ENCODE peak calls at places on chromosomes 16 and 17, in five cellular contexts. N, U, L, F and J are unnamed samples.

GRCh38 chr17:81902653-81903414 is 796 bp downstream of the NPB start:
- DNase-seq in N (no peak), U (no peak), L (no peak), F (no peak), J (no peak)

GRCh38 chr17:63082952-63083351 is 116.9 kb downstream of the TANC2 start:
- DNase-seq in N (peak), U (no peak), L (no peak), F (no peak), J (no peak)

GRCh38 chr17:39223907-39224777 is 1.6 kb downstream of the STAC2 start:
- DNase-seq in N (no peak), U (no peak), L (no peak), F (no peak), J (no peak)

GRCh38 chr16:84198401-84198800 is 7.4 kb downstream of the ADAD2 start:
- DNase-seq in N (peak), U (no peak), L (no peak), F (peak), J (peak)

GRCh38 chr17:39270923-39271322 is 45.2 kb upstream of the STAC2 start:
- DNase-seq in N (peak), U (no peak), L (peak), F (no peak), J (peak)

GRCh38 chr17:78230252-78230962 is 1.0 kb upstream of the TMEM235 start:
- DNase-seq in N (no peak), U (no peak), L (no peak), F (no peak), J (no peak)

GRCh38 chr17:55962931-55963378 is 190.3 kb upstream of the ANKFN1 start:
- DNase-seq in N (no peak), U (no peak), L (no peak), F (no peak), J (no peak)

GRCh38 chr16:27427538-27427937 is 25.6 kb downstream of the IL21R start:
- DNase-seq in N (no peak), U (no peak), L (no peak), F (no peak), J (no peak)

GRCh38 chr17:12990041-12990808 is 27.6 kb downstream of the ELAC2 start:
- DNase-seq in N (no peak), U (no peak), L (no peak), F (no peak), J (no peak)

DNA sequence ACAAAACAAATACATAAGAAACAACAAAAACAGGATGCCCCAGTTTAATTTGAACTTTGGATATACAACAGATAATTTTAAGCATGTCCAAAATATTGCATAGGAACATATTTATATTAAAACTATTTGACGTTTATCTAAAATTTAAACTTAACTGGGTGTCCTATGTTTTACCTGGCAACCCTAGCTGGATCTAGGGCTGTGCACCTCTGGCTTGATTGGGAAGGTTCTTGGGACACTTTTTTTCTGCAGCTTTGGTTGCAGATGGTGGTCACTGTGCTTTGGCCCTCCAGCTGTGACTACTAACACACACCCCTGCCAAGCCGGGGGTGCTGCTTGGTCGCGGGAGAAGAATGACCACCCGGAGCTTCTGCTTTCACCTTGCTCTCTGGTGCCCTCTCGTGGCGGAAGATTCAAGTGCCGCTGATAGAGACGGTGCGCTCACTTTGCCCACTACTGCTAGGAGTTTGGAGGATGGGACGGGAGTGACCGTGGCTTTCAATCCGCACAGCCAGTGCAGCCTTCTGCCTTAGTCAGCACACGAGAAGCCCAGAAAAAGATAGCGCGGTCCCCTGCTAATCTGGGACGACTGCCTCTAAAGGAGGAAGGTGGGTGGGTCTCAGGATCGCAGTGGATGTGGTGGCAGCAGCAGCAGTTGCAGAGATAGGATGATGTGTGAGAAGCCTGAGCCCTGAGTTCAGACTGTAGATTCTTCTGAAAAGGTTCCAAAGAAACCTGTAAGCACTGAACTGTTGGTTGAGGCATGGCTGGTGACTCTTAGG is 6.7 kb downstream of the SPACA3 start:
- DNase-seq in N (peak), U (peak), L (no peak), F (peak), J (peak)
- TF ChIP-seq CTCF in N (peak), U (peak), L (peak), F (peak), J (peak)

DNA sequence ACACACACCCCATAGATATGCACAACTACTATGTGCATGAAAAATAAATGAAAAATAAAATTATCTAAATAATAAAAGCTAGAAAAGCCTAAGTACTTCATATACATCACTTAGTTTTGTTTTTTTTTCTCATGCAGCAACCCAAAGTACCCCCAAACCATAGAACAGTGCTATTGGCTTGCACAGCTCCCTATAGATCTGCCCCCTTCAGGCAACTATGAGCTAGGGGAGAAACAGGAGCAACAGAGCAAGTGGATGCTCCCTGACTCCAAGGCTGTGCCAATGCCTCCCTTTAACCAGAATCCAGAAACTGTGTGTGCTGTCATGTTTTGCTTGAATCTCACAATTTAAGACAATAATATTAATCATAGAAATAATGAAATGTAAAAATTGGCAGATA is 605.5 kb downstream of the TOX3 start:
- DNase-seq in N (no peak), U (no peak), L (no peak), F (no peak), J (no peak)
- TF ChIP-seq CTCF in N (no peak), U (no peak), L (no peak), F (no peak), J (no peak)

GRCh38 chr17:2024572-2025219 is 438 bp downstream of the RTN4RL1 start:
- DNase-seq in N (no peak), U (no peak), L (no peak), F (no peak), J (no peak)

GRCh38 chr17:2027528-2028233 is 2.3 kb upstream of the DPH1 start:
- DNase-seq in N (no peak), U (no peak), L (no peak), F (no peak), J (no peak)

GRCh38 chr17:2025220-2025621 is at the start of gene RTN4RL1:
- DNase-seq in N (peak), U (no peak), L (no peak), F (peak), J (peak)

GRCh38 chr17:2023692-2024571 is 1.2 kb downstream of the RTN4RL1 start:
- DNase-seq in N (peak), U (no peak), L (no peak), F (peak), J (peak)

GRCh38 chr17:2025622-2026309 is 632 bp upstream of the RTN4RL1 start:
- DNase-seq in N (peak), U (no peak), L (no peak), F (peak), J (peak)
- TF ChIP-seq CTCF in N (peak), U (peak), L (peak), F (peak), J (peak)

GRCh38 chr17:43171761-43172487 is 910 bp downstream of the NBR1 start:
- DNase-seq in N (peak), U (no peak), L (peak), F (peak), J (peak)
- TF ChIP-seq CTCF in N (peak), U (no peak), L (no peak), F (no peak), J (peak)

GRCh38 chr16:71439531-71439930 is 2.3 kb downstream of the TLE7 start:
- DNase-seq in N (no peak), U (no peak), L (no peak), F (no peak), J (no peak)

GRCh38 chr16:71443714-71444113 is 1.9 kb upstream of the TLE7 start:
- DNase-seq in N (no peak), U (no peak), L (no peak), F (no peak), J (no peak)

GRCh38 chr16:71441348-71441781 is 489 bp downstream of the TLE7 start:
- DNase-seq in N (no peak), U (no peak), L (no peak), F (no peak), J (no peak)

GRCh38 chr16:71442041-71442440 is at the start of gene TLE7:
- DNase-seq in N (no peak), U (no peak), L (no peak), F (no peak), J (no peak)

GRCh38 chr16:71440669-71441347 is 1.0 kb downstream of the TLE7 start:
- DNase-seq in N (no peak), U (no peak), L (no peak), F (no peak), J (no peak)
- TF ChIP-seq CTCF in N (peak), U (no peak), L (no peak), F (no peak), J (no peak)

GRCh38 chr16:13401631-13402030 is 500.2 kb downstream of the SHISA9 start:
- DNase-seq in N (no peak), U (no peak), L (no peak), F (no peak), J (peak)

GRCh38 chr16:13397126-13397525 is 495.7 kb downstream of the SHISA9 start:
- DNase-seq in N (no peak), U (no peak), L (no peak), F (no peak), J (no peak)

GRCh38 chr16:13403326-13403725 is 501.9 kb downstream of the SHISA9 start:
- DNase-seq in N (no peak), U (no peak), L (no peak), F (no peak), J (no peak)

GRCh38 chr16:13402601-13403000 is 501.2 kb downstream of the SHISA9 start:
- DNase-seq in N (no peak), U (no peak), L (no peak), F (no peak), J (peak)
- TF ChIP-seq CTCF in N (no peak), U (no peak), L (no peak), F (no peak), J (no peak)

GRCh38 chr16:31298340-31298739 is 38.6 kb downstream of the ITGAM start:
- DNase-seq in N (no peak), U (no peak), L (no peak), F (no peak), J (no peak)

GRCh38 chr16:31297496-31297895 is 37.7 kb downstream of the ITGAM start:
- DNase-seq in N (no peak), U (no peak), L (no peak), F (no peak), J (no peak)

GRCh38 chr16:31295206-31295605 is 35.4 kb downstream of the ITGAM start:
- DNase-seq in N (no peak), U (no peak), L (no peak), F (no peak), J (no peak)

GRCh38 chr16:31301708-31302400 is 42.1 kb downstream of the ITGAM start:
- DNase-seq in N (peak), U (no peak), L (no peak), F (peak), J (peak)

DNA sequence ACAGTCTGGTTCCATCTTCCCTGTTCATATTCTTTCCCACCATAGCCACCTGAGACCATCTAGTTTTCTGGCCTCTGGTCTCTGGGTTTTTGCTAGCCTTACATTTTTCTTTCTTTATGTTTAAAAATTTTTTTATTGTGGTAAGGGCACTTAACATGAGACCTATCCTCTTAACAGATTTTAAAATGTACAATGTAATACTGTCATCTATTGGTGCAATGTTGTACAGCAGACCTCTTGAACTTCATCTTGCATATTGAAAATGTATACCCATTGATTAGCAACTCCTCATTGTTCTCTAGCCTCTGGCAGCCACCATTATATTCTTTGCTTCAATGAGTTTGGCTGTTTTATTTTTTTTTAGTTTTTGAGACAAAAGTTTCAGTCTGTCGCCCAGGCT is 39.2 kb downstream of the ITGAM start:
- DNase-seq in N (peak), U (no peak), L (no peak), F (no peak), J (no peak)
- TF ChIP-seq CTCF in N (no peak), U (no peak), L (no peak), F (no peak), J (peak)

DNA sequence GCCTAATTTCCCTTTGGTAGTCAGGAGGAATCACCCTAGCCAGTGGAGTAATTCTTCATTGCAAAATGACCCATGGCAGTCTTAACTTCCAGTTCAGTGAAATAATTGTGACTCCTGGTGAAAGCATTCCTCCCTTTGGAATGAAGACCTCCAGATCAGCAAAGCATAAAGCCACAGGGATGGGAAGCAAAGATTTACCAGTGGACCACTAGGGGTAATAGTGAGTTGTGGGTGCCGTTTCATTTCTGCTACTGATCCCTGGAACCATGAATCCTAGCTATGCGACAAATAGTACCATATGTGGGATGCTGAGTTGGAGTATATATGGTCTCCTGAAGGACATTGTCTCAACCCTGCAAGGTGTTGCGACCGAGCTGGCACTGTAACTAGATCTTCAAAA is 13.7 kb downstream of the DYNLL2 start:
- DNase-seq in N (peak), U (no peak), L (no peak), F (no peak), J (no peak)
- TF ChIP-seq CTCF in N (no peak), U (no peak), L (no peak), F (no peak), J (no peak)

GRCh38 chr16:57204675-57205074 is 18.5 kb downstream of the RSPRY1 start:
- DNase-seq in N (no peak), U (no peak), L (no peak), F (no peak), J (no peak)
- TF ChIP-seq CTCF in N (no peak), U (no peak), L (no peak), F (no peak), J (no peak)

DNA sequence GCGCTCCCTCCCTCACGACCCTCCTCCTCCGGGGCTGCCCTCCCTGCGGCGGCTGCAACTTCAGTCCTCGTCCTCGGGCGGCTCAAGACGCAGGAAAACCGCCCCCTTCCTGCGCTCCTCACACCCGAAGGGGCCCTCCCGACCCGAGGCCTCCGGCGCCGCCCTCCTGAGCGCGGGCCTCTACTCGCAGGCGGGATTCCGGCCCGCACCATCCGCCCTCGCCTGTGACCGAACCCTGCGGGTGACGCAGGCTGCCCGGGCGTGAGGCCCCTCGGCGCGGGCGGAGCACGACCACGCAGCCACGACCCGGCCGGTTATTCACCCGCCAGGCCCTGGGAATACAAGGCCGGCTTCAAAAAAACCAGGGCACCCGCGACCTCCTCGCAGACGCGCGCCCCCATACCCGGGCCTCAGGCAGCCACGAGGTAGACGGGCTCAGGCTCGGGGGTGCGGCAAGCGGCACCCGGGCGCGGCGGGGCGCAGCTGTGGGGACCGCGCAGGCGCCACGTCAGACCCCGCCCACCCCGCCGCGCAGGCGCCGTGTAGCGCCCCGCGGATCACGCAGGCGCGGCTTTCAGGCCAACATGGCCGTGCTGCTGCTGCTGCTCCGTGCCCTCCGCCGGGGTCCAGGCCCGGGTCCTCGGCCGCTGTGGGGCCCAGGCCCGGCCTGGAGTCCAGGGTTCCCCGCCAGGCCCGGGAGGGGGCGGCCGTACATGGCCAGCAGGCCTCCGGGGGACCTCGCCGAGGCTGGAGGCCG is at the start of gene SPG7:
- DNase-seq in N (peak), U (no peak), L (no peak), F (peak), J (peak)
- TF ChIP-seq CTCF in N (no peak), U (no peak), L (no peak), F (peak), J (no peak)